ENCODE peak calls at places on chromosomes 12 and 14, in eight cellular contexts. U, O, L, S, V, C, N and W are unnamed samples.

GRCh38 chr14:57199911-57200310 is 68.8 kb downstream of the EXOC5 start:
- DNase-seq in L (peak; percentile 10), S (peak; percentile 27), N (no peak), C (no peak), V (peak; percentile 68), U (no peak), O (no peak), W (no peak)

GRCh38 chr12:53195516-53196420 is 11.3 kb downstream of the ITGB7 start:
- DNase-seq in L (no peak), V (no peak), N (no peak), S (no peak), C (no peak), U (no peak), O (peak; percentile 55), W (no peak)

GRCh38 chr12:106134294-106134949 is 4.3 kb downstream of the NUAK1 start:
- DNase-seq in V (no peak), O (peak; percentile 70), C (no peak), N (no peak), L (peak; percentile 70), S (no peak), U (no peak), W (no peak)

GRCh38 chr12:5796171-5797091 is 148.6 kb downstream of the ANO2 start:
- DNase-seq in N (peak; percentile 37), L (peak; percentile 22), V (no peak), U (peak; percentile 50), S (no peak), C (peak; percentile 43), O (peak; percentile 95), W (no peak)

GRCh38 chr14:50823051-50823762 is 7.8 kb downstream of the NIN start:
- DNase-seq in L (peak; percentile 71), C (no peak), V (no peak), S (no peak), N (no peak), U (no peak), O (no peak), W (no peak)

GRCh38 chr14:36505193-36505815 is 14.7 kb downstream of the NKX2-1 start:
- DNase-seq in S (no peak), O (peak; percentile 78), U (no peak), C (no peak), V (no peak), L (no peak), N (no peak), W (no peak)

GRCh38 chr12:52514471-52515318 is 5.5 kb downstream of the KRT5 start:
- DNase-seq in V (peak; percentile 92), N (no peak), U (no peak), C (no peak), L (no peak), S (no peak), O (peak; percentile 26), W (no peak)

GRCh38 chr14:99190696-99191662 is 81.0 kb downstream of the BCL11B start:
- DNase-seq in V (no peak), S (no peak), L (no peak), U (no peak), C (no peak), N (no peak), O (no peak), W (no peak)

GRCh38 chr14:69132513-69133181 is 20.3 kb downstream of the DCAF5 start:
- DNase-seq in U (no peak), O (no peak), V (no peak), N (no peak), C (no peak), S (no peak), L (no peak), W (no peak)

GRCh38 chr12:93699271-93700141 is 22.3 kb downstream of the CRADD start:
- DNase-seq in L (peak; percentile 71), O (peak; percentile 59), S (peak; percentile 82), C (no peak), N (no peak), U (no peak), V (peak; percentile 92), W (no peak)

GRCh38 chr14:33903369-33903768 is 47.5 kb downstream of the EGLN3 start:
- DNase-seq in V (no peak), O (no peak), U (no peak), C (no peak), L (no peak), N (no peak), S (no peak), W (no peak)

GRCh38 chr14:76546426-76547221 is 170.7 kb downstream of the ESRRB start:
- DNase-seq in S (peak; percentile 3), U (peak; percentile 69), L (no peak), C (no peak), V (peak; percentile 83), O (peak; percentile 92), N (no peak), W (no peak)

GRCh38 chr12:105470102-105470501 is 139.6 kb downstream of the C12orf75 start:
- DNase-seq in L (no peak), U (no peak), V (no peak), C (no peak), S (no peak), O (peak; percentile 14), N (no peak), W (no peak)

GRCh38 chr12:117967043-117967442 is 1.7 kb downstream of the KSR2 start:
- DNase-seq in U (no peak), L (no peak), V (no peak), O (peak; percentile 30), C (no peak), S (no peak), N (no peak), W (no peak)

GRCh38 chr14:52550661-52551060 is 1.6 kb downstream of the TXNDC16 start:
- DNase-seq in C (no peak), O (no peak), S (no peak), V (no peak), L (no peak), N (no peak), U (no peak), W (no peak)

GRCh38 chr14:52553002-52553670 is 500 bp downstream of the GPR137C start:
- DNase-seq in N (peak; percentile 38), L (no peak), C (no peak), V (peak; percentile 28), S (no peak), O (peak; percentile 86), U (peak; percentile 68), W (no peak)

GRCh38 chr14:52551205-52551604 is 1.1 kb downstream of the TXNDC16 start:
- DNase-seq in V (no peak), U (no peak), S (no peak), O (no peak), N (no peak), L (no peak), C (no peak), W (no peak)

GRCh38 chr14:52552063-52552988 is at the start of the genes GPR137C and TXNDC16:
- DNase-seq in S (peak; percentile 99), U (peak; percentile 100), L (peak; percentile 98), C (peak; percentile 99), V (peak; percentile 98), O (peak; percentile 100), N (peak; percentile 99), W (peak; percentile 100)

GRCh38 chr14:52551696-52552062 is 626 bp downstream of the TXNDC16 start:
- DNase-seq in V (peak; percentile 47), U (peak; percentile 25), O (no peak), C (no peak), S (peak; percentile 22), L (peak; percentile 22), N (no peak), W (no peak)
- TF ChIP-seq CTCF in V (peak; percentile 45), U (peak; percentile 60), O (peak; percentile 36), C (no peak), S (peak; percentile 62), L (peak; percentile 38), N (no peak), W (peak; percentile 73)

DNA sequence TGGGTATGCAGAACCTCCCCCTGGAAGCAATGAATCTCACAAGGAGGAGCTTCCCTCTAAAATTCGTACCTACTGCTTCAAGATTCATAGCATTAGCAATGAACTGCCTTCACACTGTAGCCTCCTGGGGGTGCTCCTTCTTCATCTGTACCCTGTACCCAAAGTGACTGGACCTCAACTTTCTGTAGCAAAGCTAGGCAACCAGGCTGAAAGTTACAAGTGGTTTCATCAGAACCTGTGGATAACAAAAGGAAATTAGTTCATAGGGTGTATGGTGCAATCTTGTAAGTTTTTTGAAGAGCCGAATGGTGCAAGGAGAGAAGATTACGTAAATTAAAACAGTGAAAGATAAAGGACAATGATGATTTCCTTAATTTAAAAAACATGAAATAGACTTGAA is 1541.7 kb upstream of the FLRT2 start:
- DNase-seq in V (no peak), U (no peak), C (no peak), L (no peak), S (no peak), O (no peak), N (no peak), W (no peak)
- TF ChIP-seq CTCF in V (no peak), U (no peak), C (no peak), L (no peak), S (no peak), O (no peak), N (no peak), W (peak; percentile 22)

GRCh38 chr12:109477963-109478315 is 505 bp downstream of the UBE3B start:
- DNase-seq in U (no peak), S (no peak), O (no peak), N (no peak), L (no peak), C (no peak), V (no peak), W (no peak)

GRCh38 chr12:109477185-109477962 is at the start of the genes KCTD10 and UBE3B:
- DNase-seq in C (peak; percentile 89), V (peak; percentile 84), N (peak; percentile 81), S (peak; percentile 82), L (peak; percentile 92), O (peak; percentile 98), U (peak; percentile 94), W (peak; percentile 95)

GRCh38 chr12:109475993-109476806 is 900 bp downstream of the KCTD10 start:
- DNase-seq in O (peak; percentile 52), L (peak; percentile 48), C (no peak), U (no peak), V (no peak), S (no peak), N (no peak), W (no peak)

GRCh38 chr12:109475121-109475520 is 2.0 kb downstream of the KCTD10 start:
- DNase-seq in C (no peak), V (no peak), S (no peak), O (no peak), L (no peak), N (no peak), U (no peak), W (no peak)

GRCh38 chr12:109476807-109477184 is 304 bp downstream of the KCTD10 start:
- DNase-seq in C (no peak), S (no peak), N (no peak), U (no peak), O (no peak), V (no peak), L (no peak), W (no peak)
- TF ChIP-seq CTCF in C (no peak), S (no peak), N (no peak), U (no peak), O (no peak), V (no peak), L (no peak), W (no peak)

DNA sequence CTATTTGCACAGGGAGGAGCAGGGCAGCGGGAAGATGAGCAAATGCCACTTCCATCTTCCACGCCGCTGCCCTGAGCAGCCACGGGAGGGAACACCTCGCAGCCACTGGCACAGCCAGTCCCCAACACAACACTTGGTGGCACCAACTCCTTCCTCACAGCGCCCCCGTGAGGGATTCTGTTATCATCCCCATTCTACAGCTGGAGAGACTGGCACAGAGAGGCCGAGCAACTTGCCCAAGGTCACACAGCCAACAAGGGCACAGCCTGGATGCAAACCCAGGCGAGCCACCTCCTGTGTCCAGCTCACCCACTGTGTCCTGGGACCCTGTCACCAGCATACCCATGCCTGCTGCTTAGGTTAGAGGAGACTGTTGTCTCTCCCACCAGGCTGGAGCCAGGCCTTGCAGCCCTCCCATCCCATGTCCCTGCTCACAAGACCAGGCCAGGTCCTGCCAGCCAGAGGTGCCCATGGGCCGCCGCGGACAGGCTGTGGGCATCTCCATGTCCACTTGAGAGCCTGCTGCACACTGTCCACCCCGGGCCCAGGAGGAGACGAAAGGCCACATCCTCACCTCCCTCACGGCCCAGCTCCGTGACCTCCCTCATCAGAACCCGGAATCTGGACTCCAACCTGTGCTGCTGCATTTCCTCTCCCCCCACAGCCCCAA is 57.0 kb downstream of the NCOR2 start:
- DNase-seq in V (no peak), C (no peak), L (no peak), N (no peak), U (no peak), S (no peak), O (peak; percentile 81), W (no peak)
- TF ChIP-seq CTCF in V (peak; percentile 59), C (no peak), L (no peak), N (no peak), U (peak; percentile 34), S (peak; percentile 53), O (peak; percentile 43), W (peak; percentile 56)